ENCODE peak calls at places on chromosomes 5 and 9, in six cellular contexts. U is AG04450, A is IMR-90, G is cardiac muscle cell, Q is thoracic aorta, B is uterus. K is an unnamed sample.

GRCh38 chr9:122904823-122905710 is at the start of gene RC3H2:
- DNase-seq in U (peak; percentile 100), A (peak; percentile 100), G (peak; percentile 100), Q (peak; percentile 98), B (peak; percentile 100), K (peak; percentile 99)

GRCh38 chr9:69519470-69520240 is 152.5 kb downstream of the APBA1 start:
- DNase-seq in U (no peak), A (no peak), G (no peak), Q (no peak), B (no peak), K (no peak)

GRCh38 chr9:127050152-127050551 is 72.3 kb downstream of the ANGPTL2 start:
- DNase-seq in U (no peak), A (no peak), G (no peak), Q (no peak), B (no peak), K (no peak)

GRCh38 chr5:116097301-116097700 is 12.5 kb downstream of the COMMD10 start:
- DNase-seq in U (no peak), A (no peak), G (no peak), Q (no peak), B (no peak), K (no peak)

GRCh38 chr5:159106569-159107282 is 7.0 kb upstream of the EBF1 start:
- DNase-seq in U (no peak), A (peak; percentile 52), G (peak; percentile 81), Q (no peak), B (peak; percentile 77), K (peak; percentile 87)

GRCh38 chr9:105978336-105978735 is 284.0 kb downstream of the TMEM38B start:
- DNase-seq in U (no peak), A (no peak), G (no peak), Q (no peak), B (no peak), K (no peak)

GRCh38 chr9:137445275-137445807 is 4.2 kb upstream of the ENTPD8 start:
- DNase-seq in U (peak; percentile 26), A (peak; percentile 76), G (peak; percentile 75), Q (peak; percentile 68), B (peak; percentile 69), K (peak; percentile 86)

GRCh38 chr9:12640021-12640587 is 53.1 kb upstream of the TYRP1 start:
- DNase-seq in U (peak; percentile 3), A (peak; percentile 43), G (peak; percentile 81), Q (no peak), B (no peak), K (no peak)

GRCh38 chr5:179762079-179762780 is 29.6 kb downstream of the MAML1 start:
- DNase-seq in U (no peak), A (no peak), G (no peak), Q (no peak), B (no peak), K (no peak)

GRCh38 chr5:21121213-21121612 is 1133.2 kb upstream of the CDH18 start:
- DNase-seq in U (no peak), A (no peak), G (peak; percentile 3), Q (no peak), B (no peak), K (no peak)

GRCh38 chr9:89579741-89580395 is 24.9 kb upstream of the GADD45G start:
- DNase-seq in U (no peak), A (no peak), G (no peak), Q (no peak), B (no peak), K (no peak)

GRCh38 chr5:172597755-172598155 is 43.3 kb upstream of the NEURL1B start:
- DNase-seq in U (no peak), A (no peak), G (no peak), Q (no peak), B (peak; percentile 63), K (no peak)

GRCh38 chr9:131562032-131562959 is 17.0 kb downstream of the PRRT1B start:
- DNase-seq in U (no peak), A (peak; percentile 21), G (peak; percentile 76), Q (no peak), B (no peak), K (no peak)

GRCh38 chr5:137696481-137696880 is 39.4 kb downstream of the KLHL3 start:
- DNase-seq in U (no peak), A (peak; percentile 63), G (peak; percentile 24), Q (no peak), B (no peak), K (no peak)

GRCh38 chr5:10797246-10797645 is 36.2 kb upstream of the DAP start:
- DNase-seq in U (no peak), A (peak; percentile 37), G (peak; percentile 28), Q (no peak), B (no peak), K (no peak)

GRCh38 chr5:1652873-1653707 is 129.3 kb upstream of the LPCAT1 start:
- DNase-seq in U (no peak), A (no peak), G (peak; percentile 21), Q (no peak), B (no peak), K (peak; percentile 63)

GRCh38 chr5:35487255-35488035 is 130.2 kb upstream of the SPEF2 start:
- DNase-seq in U (no peak), A (peak; percentile 7), G (peak; percentile 6), Q (no peak), B (no peak), K (no peak)

GRCh38 chr9:37197158-37198033 is 77.0 kb downstream of the ZCCHC7 start:
- DNase-seq in U (no peak), A (peak; percentile 77), G (peak; percentile 52), Q (no peak), B (no peak), K (no peak)

GRCh38 chr5:139394123-139394653 is 716 bp downstream of the PROB1 start:
- DNase-seq in U (no peak), A (no peak), G (peak; percentile 66), Q (no peak), B (peak; percentile 48), K (peak; percentile 70)
- TF ChIP-seq CTCF in U (peak; percentile 45), A (peak; percentile 17), G (peak; percentile 62), Q (no peak), B (no peak), K (peak; percentile 48)

GRCh38 chr5:64691333-64691732 is 1.0 kb downstream of the SHISAL2B start:
- DNase-seq in U (no peak), A (no peak), G (no peak), Q (no peak), B (no peak), K (no peak)
- H3K4me3 ChIP-seq in U (no peak overlapping the region), A (no peak overlapping the region), G (peak overlapping the region; percentile 44), Q (no peak overlapping the region), B (no peak overlapping the region), K (no peak overlapping the region)

GRCh38 chr5:157269165-157269671 is 3.3 kb downstream of the CYFIP2 start:
- DNase-seq in U (no peak), A (no peak), G (no peak), Q (no peak), B (no peak), K (peak; percentile 71)

GRCh38 chr5:157266286-157267007 is 524 bp downstream of the CYFIP2 start:
- DNase-seq in U (no peak), A (no peak), G (no peak), Q (no peak), B (no peak), K (peak; percentile 81)

GRCh38 chr5:157269763-157270272 is 3.9 kb downstream of the CYFIP2 start:
- DNase-seq in U (no peak), A (no peak), G (no peak), Q (no peak), B (no peak), K (no peak)

GRCh38 chr5:157267025-157267424 is 1.1 kb downstream of the CYFIP2 start:
- DNase-seq in U (no peak), A (no peak), G (no peak), Q (no peak), B (no peak), K (no peak)

DNA sequence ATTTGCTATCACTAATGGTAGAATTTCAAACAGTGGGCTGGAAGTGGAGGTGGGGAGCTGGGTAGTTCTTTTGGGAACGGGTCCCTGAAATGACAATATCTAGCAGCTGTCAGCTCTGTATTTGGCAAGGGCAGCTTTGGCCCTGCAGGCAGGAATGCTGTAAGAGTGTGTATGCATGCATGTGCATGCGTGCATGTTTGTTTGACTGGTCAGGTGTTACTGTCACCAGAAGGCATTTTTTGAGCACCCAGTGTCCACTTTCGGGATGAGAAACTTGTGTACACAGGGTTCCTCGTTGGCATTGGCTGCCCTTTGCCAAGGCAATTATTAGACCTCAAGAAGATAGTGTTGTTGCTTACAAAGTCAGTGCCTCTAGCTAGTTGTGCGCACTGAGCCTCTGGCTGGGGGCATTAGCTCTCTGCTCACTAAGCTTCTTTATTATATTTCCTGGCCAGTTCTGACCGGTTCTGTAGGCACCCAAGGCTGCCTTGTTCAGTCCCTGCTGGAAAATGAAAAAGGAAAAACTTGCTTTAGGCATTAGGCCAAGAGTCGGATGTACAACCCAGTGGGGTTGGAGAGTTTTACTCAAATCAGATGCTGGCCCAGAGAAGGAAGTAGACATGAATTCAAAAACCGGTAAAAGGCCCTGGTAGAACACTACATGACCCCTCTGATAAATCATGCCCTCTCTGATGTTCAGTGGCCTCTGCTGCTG is 2.0 kb downstream of the CYFIP2 start:
- DNase-seq in U (no peak), A (no peak), G (no peak), Q (no peak), B (no peak), K (no peak)
- TF ChIP-seq CTCF in U (no peak), A (no peak), G (no peak), Q (no peak), B (no peak), K (no peak)

DNA sequence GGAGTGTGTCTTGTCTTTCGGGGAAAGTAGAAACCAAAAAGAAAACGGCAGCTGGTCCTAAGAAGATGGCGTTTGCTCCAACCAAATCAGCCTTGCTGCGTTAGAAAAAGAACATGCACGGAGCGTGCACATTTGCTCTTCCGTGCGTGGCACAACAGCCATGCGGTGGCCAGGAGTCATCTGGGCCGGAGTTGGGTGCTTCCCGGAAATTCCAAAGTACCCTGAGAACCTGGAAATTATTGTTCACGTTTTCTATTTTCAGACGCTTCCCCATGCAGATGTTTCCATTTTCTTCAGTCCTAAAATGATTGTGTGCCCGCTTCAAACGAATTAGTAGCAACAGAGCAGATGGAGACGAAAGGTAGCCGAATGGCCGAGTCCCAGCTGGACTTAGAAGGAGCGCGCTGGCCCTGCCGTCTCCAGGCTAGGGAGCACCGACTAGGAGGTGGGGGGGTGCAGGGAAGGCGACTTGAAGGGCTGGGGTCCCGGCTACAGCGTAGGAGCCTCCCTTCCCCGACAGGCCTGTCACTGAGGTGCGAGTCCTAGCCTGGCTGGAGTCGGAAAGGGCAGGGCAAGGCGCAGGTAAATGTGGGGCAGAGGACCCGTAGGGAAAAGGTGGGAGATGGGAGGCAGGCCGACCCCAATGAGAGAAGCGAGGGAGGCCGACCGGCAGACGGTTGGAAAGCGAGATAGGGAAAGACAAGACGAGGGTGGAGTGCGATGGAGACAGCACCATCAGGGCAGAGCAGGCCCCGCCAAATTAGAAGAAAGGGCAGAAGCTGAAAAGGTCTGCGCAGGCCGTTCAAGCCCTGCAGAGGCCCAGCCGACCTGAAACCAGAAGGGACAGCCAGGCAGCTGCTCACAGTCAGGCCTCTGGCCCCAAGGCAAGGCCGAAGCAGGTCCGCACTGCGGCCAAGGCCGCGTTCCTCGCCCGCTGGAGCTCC is 1.4 kb downstream of the BARX1 start:
- DNase-seq in U (no peak), A (no peak), G (no peak), Q (no peak), B (no peak), K (no peak)
- H3K4me3 ChIP-seq in U (no peak overlapping the region), A (no peak overlapping the region), G (no peak overlapping the region), Q (peak overlapping the region; percentile 26), B (no peak overlapping the region), K (no peak overlapping the region)

DNA sequence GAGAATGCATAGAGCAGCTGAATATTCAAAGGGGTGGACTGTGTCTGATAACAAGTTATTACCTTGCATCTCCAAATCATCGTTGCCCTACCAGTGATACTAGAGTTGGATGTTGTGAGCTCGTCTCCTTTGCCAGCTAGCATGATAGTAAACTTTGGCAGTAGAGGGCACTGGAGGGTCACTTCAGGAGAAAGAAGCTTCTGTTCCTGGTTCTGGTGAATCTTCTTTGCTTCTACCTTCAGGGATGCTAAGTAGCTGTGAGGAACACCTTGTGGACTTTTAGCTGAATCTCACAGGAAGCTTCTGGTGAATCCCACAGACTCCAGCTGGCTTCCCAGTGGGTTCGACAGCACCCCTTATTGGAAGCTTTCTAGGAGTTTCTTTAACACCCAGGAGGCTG is 626.6 kb upstream of the SGCD start:
- DNase-seq in U (no peak), A (no peak), G (no peak), Q (no peak), B (no peak), K (no peak)
- TF ChIP-seq CTCF in U (no peak), A (peak; percentile 26), G (no peak), Q (no peak), B (no peak), K (no peak)